ENCODE peak calls at places on chromosomes 1 and 21, in nine cellular contexts. One of them, this sample, is unnamed.

GRCh38 chr1:224884428-224884827 is 45.0 kb upstream of the DNAH14 start:
- DNase-seq in fibroblast of the aortic adventitia: peak; percentile 63
- DNase-seq in mucosa of descending colon: peak; percentile 81
- DNase-seq in right atrium auricular region: no peak
- DNase-seq in kidney epithelial cell: no peak
- DNase-seq in pancreas: no peak
- DNase-seq in fibroblast of mammary gland: peak; percentile 10
- DNase-seq in heart right ventricle: no peak
- DNase-seq in epithelial cell of esophagus: no peak
- DNase-seq in this sample: peak; percentile 28

GRCh38 chr1:172398193-172398592 is 22.3 kb upstream of the C1orf105 start:
- DNase-seq in fibroblast of the aortic adventitia: peak; percentile 60
- DNase-seq in mucosa of descending colon: no peak
- DNase-seq in right atrium auricular region: no peak
- DNase-seq in kidney epithelial cell: no peak
- DNase-seq in pancreas: no peak
- DNase-seq in fibroblast of mammary gland: peak; percentile 55
- DNase-seq in heart right ventricle: no peak
- DNase-seq in epithelial cell of esophagus: no peak
- DNase-seq in this sample: peak; percentile 46

GRCh38 chr1:215647738-215648137 is 80.6 kb downstream of the KCTD3 start:
- DNase-seq in fibroblast of the aortic adventitia: no peak
- DNase-seq in mucosa of descending colon: no peak
- DNase-seq in right atrium auricular region: no peak
- DNase-seq in kidney epithelial cell: no peak
- DNase-seq in pancreas: no peak
- DNase-seq in fibroblast of mammary gland: no peak
- DNase-seq in heart right ventricle: no peak
- DNase-seq in epithelial cell of esophagus: no peak
- DNase-seq in this sample: no peak

GRCh38 chr1:176595217-176595616 is 132.2 kb downstream of the PAPPA2 start:
- DNase-seq in fibroblast of the aortic adventitia: no peak
- DNase-seq in mucosa of descending colon: no peak
- DNase-seq in right atrium auricular region: no peak
- DNase-seq in kidney epithelial cell: no peak
- DNase-seq in pancreas: no peak
- DNase-seq in fibroblast of mammary gland: no peak
- DNase-seq in heart right ventricle: no peak
- DNase-seq in epithelial cell of esophagus: no peak
- DNase-seq in this sample: no peak

GRCh38 chr21:20661221-20661620 is 337.0 kb upstream of the NCAM2 start:
- DNase-seq in fibroblast of the aortic adventitia: no peak
- DNase-seq in mucosa of descending colon: no peak
- DNase-seq in right atrium auricular region: no peak
- DNase-seq in kidney epithelial cell: no peak
- DNase-seq in pancreas: no peak
- DNase-seq in fibroblast of mammary gland: no peak
- DNase-seq in heart right ventricle: no peak
- DNase-seq in epithelial cell of esophagus: no peak
- DNase-seq in this sample: no peak

GRCh38 chr1:28817133-28817532 is 5.2 kb downstream of the OPRD1 start:
- DNase-seq in fibroblast of the aortic adventitia: no peak
- DNase-seq in mucosa of descending colon: no peak
- DNase-seq in right atrium auricular region: no peak
- DNase-seq in kidney epithelial cell: no peak
- DNase-seq in pancreas: no peak
- DNase-seq in fibroblast of mammary gland: no peak
- DNase-seq in heart right ventricle: no peak
- DNase-seq in epithelial cell of esophagus: no peak
- DNase-seq in this sample: no peak

GRCh38 chr1:210935905-210936304 is 198.0 kb downstream of the KCNH1 start:
- DNase-seq in fibroblast of the aortic adventitia: no peak
- DNase-seq in mucosa of descending colon: no peak
- DNase-seq in right atrium auricular region: no peak
- DNase-seq in kidney epithelial cell: no peak
- DNase-seq in pancreas: no peak
- DNase-seq in fibroblast of mammary gland: no peak
- DNase-seq in heart right ventricle: no peak
- DNase-seq in epithelial cell of esophagus: no peak
- DNase-seq in this sample: no peak

GRCh38 chr1:36480161-36480560 is 2.6 kb downstream of the CSF3R start:
- DNase-seq in fibroblast of the aortic adventitia: no peak
- DNase-seq in mucosa of descending colon: no peak
- DNase-seq in right atrium auricular region: no peak
- DNase-seq in kidney epithelial cell: no peak
- DNase-seq in pancreas: no peak
- DNase-seq in fibroblast of mammary gland: no peak
- DNase-seq in heart right ventricle: no peak
- DNase-seq in epithelial cell of esophagus: no peak
- DNase-seq in this sample: no peak

GRCh38 chr1:180773210-180773865 is 139.4 kb upstream of the KIAA1614 start:
- DNase-seq in fibroblast of the aortic adventitia: peak; percentile 59
- DNase-seq in mucosa of descending colon: no peak
- DNase-seq in right atrium auricular region: no peak
- DNase-seq in kidney epithelial cell: peak; percentile 12
- DNase-seq in pancreas: no peak
- DNase-seq in fibroblast of mammary gland: peak; percentile 62
- DNase-seq in heart right ventricle: no peak
- DNase-seq in epithelial cell of esophagus: peak; percentile 65
- DNase-seq in this sample: peak; percentile 60

GRCh38 chr1:96049759-96050409 is 671.7 kb upstream of the PTBP2 start:
- DNase-seq in fibroblast of the aortic adventitia: no peak
- DNase-seq in mucosa of descending colon: no peak
- DNase-seq in right atrium auricular region: no peak
- DNase-seq in kidney epithelial cell: no peak
- DNase-seq in pancreas: no peak
- DNase-seq in fibroblast of mammary gland: peak; percentile 2
- DNase-seq in heart right ventricle: no peak
- DNase-seq in epithelial cell of esophagus: peak; percentile 47
- DNase-seq in this sample: peak; percentile 22

GRCh38 chr1:13950637-13951036 is 250.6 kb downstream of the PRDM2 start:
- DNase-seq in fibroblast of the aortic adventitia: no peak
- DNase-seq in mucosa of descending colon: no peak
- DNase-seq in right atrium auricular region: peak; percentile 26
- DNase-seq in kidney epithelial cell: no peak
- DNase-seq in pancreas: no peak
- DNase-seq in fibroblast of mammary gland: no peak
- DNase-seq in heart right ventricle: no peak
- DNase-seq in epithelial cell of esophagus: no peak
- DNase-seq in this sample: no peak

GRCh38 chr1:196355206-196355786 is 252.9 kb downstream of the KCNT2 start:
- DNase-seq in fibroblast of the aortic adventitia: peak; percentile 69
- DNase-seq in mucosa of descending colon: peak; percentile 2
- DNase-seq in right atrium auricular region: no peak
- DNase-seq in kidney epithelial cell: no peak
- DNase-seq in pancreas: no peak
- DNase-seq in fibroblast of mammary gland: peak; percentile 42
- DNase-seq in heart right ventricle: no peak
- DNase-seq in epithelial cell of esophagus: peak; percentile 50
- DNase-seq in this sample: peak; percentile 69

GRCh38 chr1:10904396-10905358 is 107.8 kb upstream of the TARDBP start:
- DNase-seq in fibroblast of the aortic adventitia: no peak
- DNase-seq in mucosa of descending colon: no peak
- DNase-seq in right atrium auricular region: no peak
- DNase-seq in kidney epithelial cell: no peak
- DNase-seq in pancreas: no peak
- DNase-seq in fibroblast of mammary gland: peak; percentile 28
- DNase-seq in heart right ventricle: no peak
- DNase-seq in epithelial cell of esophagus: no peak
- DNase-seq in this sample: peak; percentile 27

GRCh38 chr1:10727703-10728348 is 68.6 kb downstream of the CASZ1 start:
- DNase-seq in fibroblast of the aortic adventitia: no peak
- DNase-seq in mucosa of descending colon: no peak
- DNase-seq in right atrium auricular region: no peak
- DNase-seq in kidney epithelial cell: no peak
- DNase-seq in pancreas: peak; percentile 87
- DNase-seq in fibroblast of mammary gland: no peak
- DNase-seq in heart right ventricle: peak; percentile 60
- DNase-seq in epithelial cell of esophagus: no peak
- DNase-seq in this sample: no peak

GRCh38 chr1:39407889-39408640 is 83.4 kb upstream of the BMP8A start:
- DNase-seq in fibroblast of the aortic adventitia: no peak
- DNase-seq in mucosa of descending colon: peak; percentile 34
- DNase-seq in right atrium auricular region: no peak
- DNase-seq in kidney epithelial cell: no peak
- DNase-seq in pancreas: no peak
- DNase-seq in fibroblast of mammary gland: no peak
- DNase-seq in heart right ventricle: no peak
- DNase-seq in epithelial cell of esophagus: no peak
- DNase-seq in this sample: no peak

GRCh38 chr1:156595016-156595415 is 3.4 kb downstream of the NAXE start:
- DNase-seq in fibroblast of the aortic adventitia: no peak
- DNase-seq in mucosa of descending colon: no peak
- DNase-seq in right atrium auricular region: no peak
- DNase-seq in kidney epithelial cell: no peak
- DNase-seq in pancreas: no peak
- DNase-seq in fibroblast of mammary gland: no peak
- DNase-seq in heart right ventricle: no peak
- DNase-seq in epithelial cell of esophagus: no peak
- DNase-seq in this sample: no peak
- H3K4me3 ChIP-seq in fibroblast of the aortic adventitia: no peak overlapping the region
- H3K4me3 ChIP-seq in mucosa of descending colon: no peak overlapping the region
- H3K4me3 ChIP-seq in right atrium auricular region: no peak overlapping the region
- H3K4me3 ChIP-seq in kidney epithelial cell: no peak overlapping the region
- H3K4me3 ChIP-seq in pancreas: no peak overlapping the region
- H3K4me3 ChIP-seq in fibroblast of mammary gland: no peak overlapping the region
- H3K4me3 ChIP-seq in heart right ventricle: no peak overlapping the region
- H3K4me3 ChIP-seq in epithelial cell of esophagus: no peak overlapping the region
- H3K4me3 ChIP-seq in this sample: no peak overlapping the region

GRCh38 chr1:1776672-1777393 is 1.4 kb downstream of the NADK start:
- DNase-seq in fibroblast of the aortic adventitia: no peak
- DNase-seq in mucosa of descending colon: no peak
- DNase-seq in right atrium auricular region: no peak
- DNase-seq in kidney epithelial cell: no peak
- DNase-seq in pancreas: no peak
- DNase-seq in fibroblast of mammary gland: no peak
- DNase-seq in heart right ventricle: no peak
- DNase-seq in epithelial cell of esophagus: no peak
- DNase-seq in this sample: no peak

GRCh38 chr1:1777510-1777909 is 760 bp downstream of the NADK start:
- DNase-seq in fibroblast of the aortic adventitia: no peak
- DNase-seq in mucosa of descending colon: peak; percentile 55
- DNase-seq in right atrium auricular region: peak; percentile 77
- DNase-seq in kidney epithelial cell: no peak
- DNase-seq in pancreas: no peak
- DNase-seq in fibroblast of mammary gland: peak; percentile 75
- DNase-seq in heart right ventricle: peak; percentile 58
- DNase-seq in epithelial cell of esophagus: peak; percentile 26
- DNase-seq in this sample: peak; percentile 40

GRCh38 chr1:1778827-1779675 is 781 bp upstream of the NADK start:
- DNase-seq in fibroblast of the aortic adventitia: no peak
- DNase-seq in mucosa of descending colon: peak; percentile 92
- DNase-seq in right atrium auricular region: peak; percentile 76
- DNase-seq in kidney epithelial cell: no peak
- DNase-seq in pancreas: peak; percentile 91
- DNase-seq in fibroblast of mammary gland: no peak
- DNase-seq in heart right ventricle: peak; percentile 64
- DNase-seq in epithelial cell of esophagus: peak; percentile 84
- DNase-seq in this sample: no peak

GRCh38 chr1:1779691-1780597 is 1.7 kb upstream of the NADK start:
- DNase-seq in fibroblast of the aortic adventitia: peak; percentile 78
- DNase-seq in mucosa of descending colon: peak; percentile 79
- DNase-seq in right atrium auricular region: peak; percentile 81
- DNase-seq in kidney epithelial cell: no peak
- DNase-seq in pancreas: no peak
- DNase-seq in fibroblast of mammary gland: peak; percentile 87
- DNase-seq in heart right ventricle: peak; percentile 42
- DNase-seq in epithelial cell of esophagus: peak; percentile 34
- DNase-seq in this sample: peak; percentile 77

GRCh38 chr1:1777950-1778826 is at the start of gene NADK:
- DNase-seq in fibroblast of the aortic adventitia: peak; percentile 35
- DNase-seq in mucosa of descending colon: peak; percentile 64
- DNase-seq in right atrium auricular region: no peak
- DNase-seq in kidney epithelial cell: no peak
- DNase-seq in pancreas: peak; percentile 86
- DNase-seq in fibroblast of mammary gland: peak; percentile 39
- DNase-seq in heart right ventricle: peak; percentile 42
- DNase-seq in epithelial cell of esophagus: peak; percentile 57
- DNase-seq in this sample: peak; percentile 50
- TF ChIP-seq CTCF in fibroblast of the aortic adventitia: no peak
- TF ChIP-seq CTCF in mucosa of descending colon: no peak
- TF ChIP-seq CTCF in right atrium auricular region: no peak
- TF ChIP-seq CTCF in kidney epithelial cell: no peak
- TF ChIP-seq CTCF in pancreas: no peak
- TF ChIP-seq CTCF in fibroblast of mammary gland: no peak
- TF ChIP-seq CTCF in heart right ventricle: no peak
- TF ChIP-seq CTCF in epithelial cell of esophagus: no peak
- TF ChIP-seq CTCF in this sample: no peak

GRCh38 chr1:27566462-27567182 is 37.3 kb downstream of the AHDC1 start:
- DNase-seq in fibroblast of the aortic adventitia: no peak
- DNase-seq in mucosa of descending colon: no peak
- DNase-seq in right atrium auricular region: no peak
- DNase-seq in kidney epithelial cell: no peak
- DNase-seq in pancreas: no peak
- DNase-seq in fibroblast of mammary gland: no peak
- DNase-seq in heart right ventricle: no peak
- DNase-seq in epithelial cell of esophagus: no peak
- DNase-seq in this sample: no peak

GRCh38 chr1:27567183-27567526 is 36.8 kb downstream of the AHDC1 start:
- DNase-seq in fibroblast of the aortic adventitia: no peak
- DNase-seq in mucosa of descending colon: no peak
- DNase-seq in right atrium auricular region: no peak
- DNase-seq in kidney epithelial cell: no peak
- DNase-seq in pancreas: no peak
- DNase-seq in fibroblast of mammary gland: no peak
- DNase-seq in heart right ventricle: no peak
- DNase-seq in epithelial cell of esophagus: no peak
- DNase-seq in this sample: no peak

GRCh38 chr1:27569088-27569459 is 34.9 kb downstream of the AHDC1 start:
- DNase-seq in fibroblast of the aortic adventitia: no peak
- DNase-seq in mucosa of descending colon: no peak
- DNase-seq in right atrium auricular region: no peak
- DNase-seq in kidney epithelial cell: no peak
- DNase-seq in pancreas: no peak
- DNase-seq in fibroblast of mammary gland: peak; percentile 34
- DNase-seq in heart right ventricle: no peak
- DNase-seq in epithelial cell of esophagus: peak; percentile 35
- DNase-seq in this sample: no peak

GRCh38 chr1:27568247-27569087 is 35.5 kb downstream of the AHDC1 start:
- DNase-seq in fibroblast of the aortic adventitia: peak; percentile 79
- DNase-seq in mucosa of descending colon: peak; percentile 97
- DNase-seq in right atrium auricular region: peak; percentile 95
- DNase-seq in kidney epithelial cell: peak; percentile 63
- DNase-seq in pancreas: peak; percentile 99
- DNase-seq in fibroblast of mammary gland: peak; percentile 86
- DNase-seq in heart right ventricle: peak; percentile 94
- DNase-seq in epithelial cell of esophagus: peak; percentile 98
- DNase-seq in this sample: peak; percentile 90

GRCh38 chr1:27567931-27568246 is 36.1 kb downstream of the AHDC1 start:
- DNase-seq in fibroblast of the aortic adventitia: no peak
- DNase-seq in mucosa of descending colon: no peak
- DNase-seq in right atrium auricular region: no peak
- DNase-seq in kidney epithelial cell: no peak
- DNase-seq in pancreas: no peak
- DNase-seq in fibroblast of mammary gland: no peak
- DNase-seq in heart right ventricle: no peak
- DNase-seq in epithelial cell of esophagus: no peak
- DNase-seq in this sample: no peak
- H3K4me3 ChIP-seq in fibroblast of the aortic adventitia: peak overlapping the region; percentile 13
- H3K4me3 ChIP-seq in mucosa of descending colon: no peak overlapping the region
- H3K4me3 ChIP-seq in right atrium auricular region: peak overlapping the region; percentile 21
- H3K4me3 ChIP-seq in kidney epithelial cell: no peak overlapping the region
- H3K4me3 ChIP-seq in pancreas: no peak overlapping the region
- H3K4me3 ChIP-seq in fibroblast of mammary gland: peak overlapping the region; percentile 7
- H3K4me3 ChIP-seq in heart right ventricle: peak overlapping the region; percentile 42
- H3K4me3 ChIP-seq in epithelial cell of esophagus: peak overlapping the region; percentile 26
- H3K4me3 ChIP-seq in this sample: no peak overlapping the region

GRCh38 chr1:154442006-154442740 is 37.0 kb downstream of the IL6R start:
- DNase-seq in fibroblast of the aortic adventitia: no peak
- DNase-seq in mucosa of descending colon: peak; percentile 27
- DNase-seq in right atrium auricular region: no peak
- DNase-seq in kidney epithelial cell: peak; percentile 55
- DNase-seq in pancreas: no peak
- DNase-seq in fibroblast of mammary gland: no peak
- DNase-seq in heart right ventricle: no peak
- DNase-seq in epithelial cell of esophagus: peak; percentile 29
- DNase-seq in this sample: peak; percentile 81
- TF ChIP-seq CTCF in fibroblast of the aortic adventitia: peak; percentile 25
- TF ChIP-seq CTCF in mucosa of descending colon: no peak
- TF ChIP-seq CTCF in right atrium auricular region: no peak
- TF ChIP-seq CTCF in kidney epithelial cell: peak; percentile 46
- TF ChIP-seq CTCF in pancreas: no peak
- TF ChIP-seq CTCF in fibroblast of mammary gland: peak; percentile 35
- TF ChIP-seq CTCF in heart right ventricle: no peak
- TF ChIP-seq CTCF in epithelial cell of esophagus: peak; percentile 16
- TF ChIP-seq CTCF in this sample: peak; percentile 36